ENCODE peak calls at places on chromosome 14, in nine cellular contexts. C is SK-N-DZ; B is spleen; O is AG10803; R is activated CD8-positive, alpha-beta memory T cell treated with anti-CD3 and anti-CD28 coated beads for 24 hours; Q is PC-3; N is skeletal muscle cell; A is Daoy; S is foreskin fibroblast. J is an unnamed sample.

GRCh38 chr14:90576581-90576980 is 179.8 kb downstream of the CALM1 start:
- DNase-seq in C (no peak), B (no peak), O (peak; percentile 74), R (no peak), Q (no peak), N (no peak), A (no peak), S (peak; percentile 26), J (no peak)

GRCh38 chr14:103031956-103032355 is 25.4 kb downstream of the CDC42BPB start:
- DNase-seq in C (peak; percentile 21), B (peak; percentile 49), O (peak; percentile 11), R (no peak), Q (peak; percentile 42), N (no peak), A (no peak), S (peak; percentile 57), J (peak; percentile 63)

GRCh38 chr14:22268875-22269274 is 320.1 kb downstream of the DAD1 start:
- DNase-seq in C (no peak), B (no peak), O (no peak), R (no peak), Q (peak; percentile 98), N (no peak), A (peak; percentile 50), S (peak; percentile 2), J (peak; percentile 73)

GRCh38 chr14:51650721-51651387 is 856 bp upstream of the FRMD6 start:
- DNase-seq in C (no peak), B (peak; percentile 76), O (no peak), R (peak; percentile 60), Q (peak; percentile 31), N (no peak), A (peak; percentile 41), S (peak; percentile 55), J (no peak)

GRCh38 chr14:21408152-21408551 is 24.3 kb upstream of the SUPT16H start:
- DNase-seq in C (no peak), B (no peak), O (peak; percentile 49), R (no peak), Q (peak; percentile 69), N (peak; percentile 71), A (peak; percentile 29), S (peak; percentile 61), J (no peak)

GRCh38 chr14:73133795-73134194 is 2.5 kb upstream of the PSEN1 start:
- DNase-seq in C (no peak), B (no peak), O (no peak), R (peak; percentile 37), Q (no peak), N (no peak), A (no peak), S (peak; percentile 31), J (no peak)

GRCh38 chr14:36340276-36340890 is 19.9 kb upstream of the MBIP start:
- DNase-seq in C (no peak), B (no peak), O (no peak), R (no peak), Q (no peak), N (no peak), A (no peak), S (no peak), J (no peak)

GRCh38 chr14:22460461-22461195 is 128.4 kb downstream of the DAD1 start:
- DNase-seq in C (no peak), B (no peak), O (no peak), R (no peak), Q (peak; percentile 17), N (no peak), A (peak; percentile 60), S (no peak), J (no peak)

GRCh38 chr14:97719931-97720330 is 922.7 kb downstream of the VRK1 start:
- DNase-seq in C (no peak), B (no peak), O (no peak), R (no peak), Q (no peak), N (no peak), A (no peak), S (no peak), J (no peak)

GRCh38 chr14:85601246-85601645 is 71.3 kb downstream of the FLRT2 start:
- DNase-seq in C (peak; percentile 86), B (no peak), O (no peak), R (no peak), Q (no peak), N (no peak), A (no peak), S (peak; percentile 53), J (no peak)

GRCh38 chr14:89417469-89418225 is 614 bp upstream of the FOXN3 start:
- DNase-seq in C (peak; percentile 62), B (peak; percentile 92), O (peak; percentile 43), R (peak; percentile 91), Q (peak; percentile 80), N (no peak), A (peak; percentile 60), S (peak; percentile 69), J (peak; percentile 84)

GRCh38 chr14:54617467-54617866 is 50.5 kb downstream of the SAMD4A start:
- DNase-seq in C (no peak), B (no peak), O (peak; percentile 41), R (no peak), Q (peak; percentile 58), N (no peak), A (no peak), S (peak; percentile 44), J (no peak)

GRCh38 chr14:105089746-105090492 is 24.7 kb upstream of the GPR132 start:
- DNase-seq in C (no peak), B (no peak), O (no peak), R (no peak), Q (no peak), N (no peak), A (no peak), S (no peak), J (no peak)

GRCh38 chr14:91694643-91695042 is 37.2 kb downstream of the CATSPERB start:
- DNase-seq in C (no peak), B (no peak), O (no peak), R (no peak), Q (no peak), N (no peak), A (no peak), S (no peak), J (no peak)

GRCh38 chr14:75542585-75543091 is 20.4 kb downstream of the BATF start:
- DNase-seq in C (no peak), B (peak; percentile 96), O (peak; percentile 12), R (peak; percentile 86), Q (no peak), N (peak; percentile 20), A (peak; percentile 65), S (peak; percentile 75), J (peak; percentile 68)

GRCh38 chr14:104766863-104767633 is 14.1 kb downstream of the SIVA1 start:
- DNase-seq in C (no peak), B (no peak), O (no peak), R (no peak), Q (no peak), N (no peak), A (no peak), S (no peak), J (no peak)

GRCh38 chr14:94041551-94042346 is 15.6 kb downstream of the OTUB2 start:
- DNase-seq in C (no peak), B (peak; percentile 60), O (peak; percentile 86), R (no peak), Q (no peak), N (peak; percentile 48), A (no peak), S (peak; percentile 94), J (no peak)

GRCh38 chr14:93343266-93343665 is 3.7 kb upstream of the COX8C start:
- DNase-seq in C (no peak), B (no peak), O (no peak), R (no peak), Q (no peak), N (no peak), A (no peak), S (no peak), J (no peak)

GRCh38 chr14:96165493-96166474 is 38.9 kb upstream of the BDKRB2 start:
- DNase-seq in C (no peak), B (peak; percentile 29), O (no peak), R (peak; percentile 17), Q (no peak), N (no peak), A (no peak), S (no peak), J (no peak)

GRCh38 chr14:69580009-69580577 is 5.4 kb upstream of the CCDC177 start:
- DNase-seq in C (peak; percentile 57), B (no peak), O (peak; percentile 88), R (no peak), Q (peak; percentile 78), N (peak; percentile 79), A (peak; percentile 54), S (peak; percentile 70), J (peak; percentile 87)

GRCh38 chr14:58238252-58239247 is 6.1 kb upstream of the PSMA3 start:
- DNase-seq in C (no peak), B (no peak), O (no peak), R (no peak), Q (no peak), N (peak; percentile 9), A (peak; percentile 5), S (peak; percentile 48), J (no peak)

GRCh38 chr14:70127186-70127585 is 61.6 kb downstream of the SLC8A3 start:
- DNase-seq in C (no peak), B (no peak), O (no peak), R (no peak), Q (no peak), N (no peak), A (no peak), S (no peak), J (no peak)

GRCh38 chr14:54147285-54147684 is 190.7 kb upstream of the BMP4 start:
- DNase-seq in C (no peak), B (no peak), O (no peak), R (no peak), Q (peak; percentile 94), N (no peak), A (peak; percentile 68), S (peak; percentile 37), J (no peak)

GRCh38 chr14:104708606-104709268 is 15.3 kb upstream of the ADSS1 start:
- DNase-seq in C (peak; percentile 52), B (peak; percentile 91), O (peak; percentile 41), R (peak; percentile 90), Q (peak; percentile 80), N (no peak), A (peak; percentile 83), S (peak; percentile 79), J (peak; percentile 95)